ENCODE peak calls at places on chromosomes 4 and X, in six cellular contexts. Y is AG10803; J is AG04449; D is sigmoid colon; G is CD8-positive, alpha-beta memory T cell; S is A549. W is an unnamed sample.

GRCh38 chr4:118776166-118776954 is 59.6 kb downstream of the SEC24D start:
- DNase-seq in Y (peak; percentile 55), J (no peak), D (no peak), G (no peak), S (no peak), W (no peak)

GRCh38 chr4:146134761-146135160 is 40.8 kb upstream of the LSM6 start:
- DNase-seq in Y (no peak), J (no peak), D (no peak), G (no peak), S (no peak), W (no peak)

GRCh38 chr4:38310446-38311043 is 350.3 kb downstream of the PTTG2 start:
- DNase-seq in Y (no peak), J (no peak), D (no peak), G (peak; percentile 87), S (no peak), W (peak; percentile 66)

GRCh38 chr4:159366966-159367365 is 264.1 kb downstream of the RAPGEF2 start:
- DNase-seq in Y (peak; percentile 29), J (no peak), D (no peak), G (no peak), S (no peak), W (no peak)

GRCh38 chr4:6408263-6408662 is 64.2 kb downstream of the PPP2R2C start:
- DNase-seq in Y (no peak), J (no peak), D (no peak), G (no peak), S (no peak), W (no peak)

GRCh38 chr4:2291705-2292651 is 30.1 kb upstream of the MXD4 start:
- DNase-seq in Y (no peak), J (no peak), D (peak; percentile 61), G (no peak), S (no peak), W (no peak)

GRCh38 chrX:25344191-25344936 is 328.6 kb upstream of the ARX start:
- DNase-seq in Y (no peak), J (no peak), D (no peak), G (no peak), S (no peak), W (no peak)

GRCh38 chr4:112183252-112183651 is 38.0 kb downstream of the FAM241A start:
- DNase-seq in Y (peak; percentile 22), J (no peak), D (no peak), G (no peak), S (no peak), W (no peak)

GRCh38 chr4:4524364-4524763 is 17.5 kb downstream of the STX18 start:
- DNase-seq in Y (no peak), J (no peak), D (no peak), G (peak; percentile 39), S (no peak), W (peak; percentile 5)
- H3K4me3 ChIP-seq in Y (no peak overlapping the region), J (no peak overlapping the region), D (no peak overlapping the region), G (no peak overlapping the region), S (no peak overlapping the region), W (no peak overlapping the region)

GRCh38 chr4:62133977-62134376 is 933.9 kb downstream of the ADGRL3 start:
- DNase-seq in Y (no peak), J (no peak), D (no peak), G (no peak), S (no peak), W (no peak)

GRCh38 chr4:62135565-62136156 is 935.5 kb downstream of the ADGRL3 start:
- DNase-seq in Y (no peak), J (no peak), D (no peak), G (no peak), S (no peak), W (no peak)

GRCh38 chr4:62133498-62133897 is 933.4 kb downstream of the ADGRL3 start:
- DNase-seq in Y (no peak), J (no peak), D (no peak), G (no peak), S (no peak), W (no peak)

GRCh38 chr4:62126064-62126732 is 926.1 kb downstream of the ADGRL3 start:
- DNase-seq in Y (no peak), J (no peak), D (no peak), G (no peak), S (no peak), W (no peak)

GRCh38 chr4:62131049-62131448 is 930.9 kb downstream of the ADGRL3 start:
- DNase-seq in Y (no peak), J (no peak), D (no peak), G (no peak), S (no peak), W (no peak)
- H3K4me3 ChIP-seq in Y (no peak overlapping the region), J (no peak overlapping the region), D (no peak overlapping the region), G (no peak overlapping the region), S (no peak overlapping the region), W (no peak overlapping the region)

DNA sequence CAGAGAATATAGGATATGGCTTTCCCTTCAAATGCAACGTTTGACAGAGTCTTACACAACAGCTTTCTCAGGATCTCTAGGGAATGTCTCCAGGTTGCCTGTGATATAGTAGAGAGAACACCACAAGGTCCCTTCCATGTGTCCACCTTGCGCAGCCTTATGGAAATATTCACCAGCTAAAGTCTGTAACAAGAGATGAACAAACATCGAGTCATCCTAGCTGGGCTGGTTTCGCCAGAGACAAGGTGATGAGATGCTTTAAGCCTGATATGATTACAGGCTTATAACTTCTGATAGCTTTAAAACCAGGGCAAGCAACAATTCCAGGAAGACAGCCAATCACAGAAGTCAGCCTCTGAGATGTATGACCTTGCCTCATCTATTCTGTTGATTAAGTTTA is 83.8 kb downstream of the SEL1L3 start:
- DNase-seq in Y (no peak), J (no peak), D (no peak), G (no peak), S (no peak), W (no peak)
- H3K4me3 ChIP-seq in Y (no peak overlapping the region), J (no peak overlapping the region), D (no peak overlapping the region), G (no peak overlapping the region), S (no peak overlapping the region), W (no peak overlapping the region)

DNA sequence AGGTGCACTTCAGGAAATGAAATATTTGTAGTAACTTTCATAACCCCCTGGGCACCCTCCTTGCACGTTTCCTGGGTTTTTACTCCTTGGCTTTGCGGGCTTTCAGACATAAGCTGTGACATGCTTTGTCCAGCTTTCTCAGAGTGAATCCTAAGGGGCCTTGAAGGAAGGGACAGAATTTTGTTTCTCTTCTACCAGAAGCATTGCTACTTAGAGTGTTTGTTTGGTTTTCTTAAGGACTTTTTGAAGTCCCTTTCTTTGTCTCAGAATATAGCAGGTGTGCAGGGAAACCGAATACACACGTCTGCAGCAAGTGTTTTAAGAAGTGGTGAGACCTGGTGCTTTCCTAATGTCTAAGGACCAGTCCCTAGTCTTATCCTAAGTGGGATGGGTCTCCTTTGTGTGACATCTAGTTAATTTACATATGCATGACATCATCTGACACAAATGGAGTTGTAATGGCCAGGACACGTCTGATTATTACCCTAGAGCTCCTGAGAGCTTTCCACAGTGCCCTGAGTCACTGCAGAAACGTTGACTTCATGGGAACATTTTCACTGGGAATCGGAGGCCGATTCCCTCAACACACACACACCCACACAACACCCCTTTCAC is 1.3 kb downstream of the FAM149A start:
- DNase-seq in Y (no peak), J (no peak), D (no peak), G (no peak), S (no peak), W (no peak)
- H3K4me3 ChIP-seq in Y (no peak overlapping the region), J (no peak overlapping the region), D (peak overlapping the region; percentile 71), G (no peak overlapping the region), S (no peak overlapping the region), W (peak overlapping the region; percentile 61)

GRCh38 chr4:40454816-40455215 is 119.7 kb downstream of the CHRNA9 start:
- DNase-seq in Y (no peak), J (no peak), D (no peak), G (no peak), S (no peak), W (no peak)

GRCh38 chr4:40455340-40455902 is 120.3 kb downstream of the CHRNA9 start:
- DNase-seq in Y (no peak), J (no peak), D (no peak), G (no peak), S (no peak), W (no peak)

GRCh38 chr4:40452490-40452813 is 117.3 kb downstream of the CHRNA9 start:
- DNase-seq in Y (no peak), J (no peak), D (no peak), G (no peak), S (no peak), W (no peak)

GRCh38 chr4:40458109-40458508 is 123.0 kb downstream of the CHRNA9 start:
- DNase-seq in Y (no peak), J (no peak), D (no peak), G (no peak), S (no peak), W (no peak)

DNA sequence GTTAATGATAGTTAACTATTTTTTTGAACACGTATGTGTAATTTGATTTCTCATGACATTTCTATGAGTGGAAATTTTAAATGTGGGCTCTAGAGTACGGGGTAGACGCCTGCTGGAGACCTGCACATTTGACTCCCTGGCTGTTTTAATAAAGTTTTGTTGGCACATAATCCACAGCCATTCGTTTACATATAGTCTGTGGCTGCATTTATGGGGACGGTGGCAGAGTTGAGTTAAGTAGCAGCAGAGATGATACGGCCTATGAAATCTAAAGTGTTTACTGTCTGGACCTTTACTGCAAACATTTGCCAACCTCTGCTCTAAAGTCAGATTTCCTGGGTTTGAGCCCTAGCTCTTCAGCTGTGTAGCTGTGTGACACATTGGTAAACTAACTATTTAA is 118.8 kb downstream of the CHRNA9 start:
- DNase-seq in Y (no peak), J (no peak), D (no peak), G (no peak), S (no peak), W (no peak)
- H3K4me3 ChIP-seq in Y (no peak overlapping the region), J (no peak overlapping the region), D (no peak overlapping the region), G (no peak overlapping the region), S (no peak overlapping the region), W (no peak overlapping the region)

DNA sequence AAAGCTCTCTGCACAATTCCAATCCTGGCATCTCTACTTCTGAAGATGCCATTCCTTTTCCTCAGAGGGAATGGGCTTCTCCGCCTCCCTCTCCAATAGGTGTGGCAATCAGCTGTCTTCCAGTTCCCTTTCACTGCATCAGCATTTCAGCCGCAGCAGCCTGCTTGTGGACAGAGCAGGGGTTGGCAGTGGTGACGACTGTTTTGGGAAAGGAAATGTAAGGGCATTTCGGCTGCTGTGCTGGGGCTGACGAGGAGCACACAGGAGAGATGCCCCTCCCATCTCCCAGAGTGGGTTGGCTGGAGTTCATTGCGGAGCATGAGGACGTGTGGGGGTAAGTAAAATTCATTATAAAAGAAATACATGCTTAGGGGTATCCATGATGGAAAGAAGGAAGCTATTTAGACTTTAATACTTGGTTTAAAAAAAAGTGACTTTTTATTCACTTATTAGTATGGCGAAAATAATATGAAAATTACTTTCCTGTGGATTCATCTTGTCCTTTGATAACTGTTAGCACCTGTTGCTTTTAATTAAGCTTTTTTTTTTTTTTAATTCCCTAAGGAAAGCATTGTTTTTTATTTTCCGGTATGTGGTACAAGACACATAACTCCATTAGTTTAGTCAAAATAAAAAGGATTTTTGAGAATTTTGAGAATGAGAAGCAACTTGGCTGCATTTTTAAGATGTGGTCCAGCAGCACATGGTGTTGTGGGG is at the start of gene LIMCH1:
- DNase-seq in Y (peak; percentile 54), J (no peak), D (peak; percentile 83), G (no peak), S (no peak), W (no peak)
- H3K4me3 ChIP-seq in Y (no peak within 1 kb of the TSS), J (no peak within 1 kb of the TSS), D (peak within 1 kb of the TSS; percentile 12), G (no peak within 1 kb of the TSS), S (peak within 1 kb of the TSS; percentile 26), W (no peak within 1 kb of the TSS)

W was measured in effector memory CD4-positive, alpha-beta T cell.